ENCODE peak calls at places on chromosomes 12 and 14, in six cellular contexts. P is astrocyte of the spinal cord, I is GM12865, Z is foreskin keratinocyte, C is stomach, S is MM.1S. Y is an unnamed sample.

GRCh38 chr12:7139213-7139612 is 9.0 kb downstream of the CLSTN3 start:
- DNase-seq in P (no peak), I (no peak), Z (no peak), C (no peak), S (no peak), Y (no peak)

GRCh38 chr12:7123806-7124519 is 4.7 kb downstream of the RBP5 start:
- DNase-seq in P (no peak), I (no peak), Z (no peak), C (no peak), S (no peak), Y (no peak)

GRCh38 chr14:61609885-61610284 is 85.4 kb upstream of the HIF1A start:
- DNase-seq in P (no peak), I (no peak), Z (no peak), C (no peak), S (no peak), Y (no peak)

GRCh38 chr14:99459491-99460100 is 21.1 kb downstream of the SETD3 start:
- DNase-seq in P (no peak), I (no peak), Z (no peak), C (no peak), S (no peak), Y (no peak)

GRCh38 chr14:65019944-65020566 is 33.4 kb downstream of the FNTB start:
- DNase-seq in P (peak), I (peak), Z (peak), C (peak), S (peak), Y (peak)

GRCh38 chr12:67811437-67812361 is 163.2 kb downstream of the DYRK2 start:
- DNase-seq in P (peak), I (no peak), Z (peak), C (no peak), S (no peak), Y (no peak)

GRCh38 chr12:111219440-111219839 is 149.5 kb downstream of the PHETA1 start:
- DNase-seq in P (no peak), I (no peak), Z (no peak), C (no peak), S (no peak), Y (no peak)

GRCh38 chr12:75658286-75658685 is 146.9 kb upstream of the KRR1 start:
- DNase-seq in P (no peak), I (no peak), Z (peak), C (no peak), S (no peak), Y (no peak)

GRCh38 chr12:75641031-75641780 is 129.8 kb upstream of the KRR1 start:
- DNase-seq in P (peak), I (peak), Z (peak), C (no peak), S (peak), Y (peak)

GRCh38 chr12:78155546-78155945 is 324.9 kb downstream of the NAV3 start:
- DNase-seq in P (peak), I (no peak), Z (peak), C (no peak), S (no peak), Y (no peak)

GRCh38 chr14:22955702-22956575 is 951 bp downstream of the HAUS4 start:
- DNase-seq in P (peak), I (no peak), Z (peak), C (no peak), S (no peak), Y (no peak)

GRCh38 chr14:56862843-56863242 is 52.6 kb upstream of the OTX2 start:
- DNase-seq in P (no peak), I (no peak), Z (no peak), C (no peak), S (no peak), Y (no peak)

GRCh38 chr12:45543887-45544286 is 185.6 kb upstream of the ARID2 start:
- DNase-seq in P (peak), I (peak), Z (peak), C (peak), S (peak), Y (peak)

GRCh38 chr14:71336488-71337192 is 429.4 kb downstream of the PCNX1 start:
- DNase-seq in P (no peak), I (no peak), Z (no peak), C (no peak), S (no peak), Y (no peak)
- TF ChIP-seq CTCF in P (no peak), I (no peak), Z (no peak), C (no peak), S (no peak), Y (no peak)

GRCh38 chr14:26531894-26532293 is 65.9 kb downstream of the NOVA1 start:
- DNase-seq in P (peak), I (no peak), Z (peak), C (no peak), S (no peak), Y (no peak)
- TF ChIP-seq CTCF in P (peak), I (no peak), Z (peak), C (no peak), S (no peak), Y (no peak)

GRCh38 chr12:49902399-49903350 is 1.0 kb downstream of the FAIM2 start:
- DNase-seq in P (no peak), I (no peak), Z (no peak), C (no peak), S (no peak), Y (no peak)
- TF ChIP-seq CTCF in P (no peak), I (peak), Z (no peak), C (no peak), S (no peak), Y (no peak)

GRCh38 chr14:78790262-78790661 is 620.1 kb downstream of the NRXN3 start:
- DNase-seq in P (no peak), I (no peak), Z (no peak), C (no peak), S (no peak), Y (no peak)
- TF ChIP-seq CTCF in P (no peak), I (no peak), Z (peak), C (no peak), S (no peak), Y (no peak)

GRCh38 chr14:78697341-78697740 is 527.2 kb downstream of the NRXN3 start:
- DNase-seq in P (peak), I (peak), Z (peak), C (no peak), S (peak), Y (peak)
- TF ChIP-seq CTCF in P (peak), I (peak), Z (peak), C (no peak), S (peak), Y (peak)